ENCODE peak calls at places on chromosomes 12 and 14, in four cellular contexts. P is BE2C, F is thyroid gland, X is mammary epithelial cell. O is an unnamed sample.
A peak's percentile ranks its signal among the peaks of the same experiment; 100 is the strongest.

GRCh38 chr14:25537846-25538455 is 488.0 kb upstream of the STXBP6 start:
- DNase-seq in P (peak; percentile 25), X (no peak), F (no peak), O (no peak)

GRCh38 chr12:49974231-49974675 is 1.5 kb downstream of the AQP6 start:
- DNase-seq in F (peak; percentile 67), P (peak; percentile 91), X (no peak), O (peak; percentile 34)

GRCh38 chr12:67484788-67485480 is 163.6 kb upstream of the DYRK2 start:
- DNase-seq in X (no peak), F (no peak), P (no peak), O (no peak)

GRCh38 chr12:74129702-74130101 is 407.9 kb upstream of the ATXN7L3B start:
- DNase-seq in X (no peak), F (no peak), P (no peak), O (no peak)

GRCh38 chr12:76554411-76555225 is 5.0 kb downstream of the OSBPL8 start:
- DNase-seq in F (no peak), P (no peak), X (no peak), O (no peak)

GRCh38 chr12:98916106-98916505 is 271.0 kb downstream of the APAF1 start:
- DNase-seq in X (no peak), P (no peak), F (no peak), O (no peak)

GRCh38 chr12:553216-554000 is 93.7 kb downstream of the B4GALNT3 start:
- DNase-seq in F (no peak), X (no peak), P (no peak), O (no peak)

GRCh38 chr12:44817687-44818086 is 58.4 kb downstream of the NELL2 start:
- DNase-seq in F (no peak), X (no peak), P (no peak), O (no peak)

GRCh38 chr12:65761301-65761700 is 63.0 kb upstream of the HMGA2 start:
- DNase-seq in F (no peak), P (no peak), X (no peak), O (no peak)

GRCh38 chr12:54300732-54301427 is at the start of gene NFE2:
- DNase-seq in X (peak; percentile 70), P (peak; percentile 71), F (peak; percentile 77), O (peak; percentile 49)

GRCh38 chr14:74964787-74965769 is 9.7 kb upstream of the PGF start:
- DNase-seq in P (no peak), X (no peak), F (no peak), O (no peak)

GRCh38 chr14:50040401-50040775 is 76.0 kb downstream of the VCPKMT start:
- DNase-seq in P (no peak), F (no peak), X (peak; percentile 85), O (peak; percentile 56)

GRCh38 chr12:68138480-68138879 is 21.1 kb downstream of the IFNG start:
- DNase-seq in P (no peak), F (no peak), X (no peak), O (no peak)

GRCh38 chr14:73719361-73719760 is 5.2 kb upstream of the PNMA1 start:
- DNase-seq in X (no peak), F (no peak), P (no peak), O (no peak)

GRCh38 chr14:75254901-75255300 is 23.7 kb upstream of the FOS start:
- DNase-seq in X (peak; percentile 95), F (peak; percentile 31), P (no peak), O (no peak)

GRCh38 chr12:29591140-29592020 is 93.9 kb upstream of the OVCH1 start:
- DNase-seq in P (no peak), F (peak; percentile 40), X (no peak), O (no peak)

GRCh38 chr12:116233669-116234068 is 43.8 kb downstream of the MED13L start:
- DNase-seq in F (no peak), P (no peak), X (no peak), O (no peak)

GRCh38 chr12:67279637-67280036 is 10.5 kb downstream of the CAND1 start:
- DNase-seq in F (no peak), X (no peak), P (no peak), O (no peak)

GRCh38 chr12:54010053-54010971 is 1.5 kb downstream of the HOXC8 start:
- DNase-seq in P (no peak), F (no peak), X (no peak), O (no peak)

GRCh38 chr12:92605621-92606170 is 97.1 kb upstream of the PLEKHG7 start:
- DNase-seq in F (no peak), X (no peak), P (no peak), O (no peak)

GRCh38 chr12:52495385-52495784 is 2.3 kb upstream of the KRT6A start:
- DNase-seq in P (no peak), F (peak; percentile 61), X (peak; percentile 72), O (no peak)

GRCh38 chr14:59969319-59969718 is 49.4 kb downstream of the LRRC9 start:
- DNase-seq in F (no peak), X (no peak), P (no peak), O (peak; percentile 4)

GRCh38 chr12:126506426-126507182 is 1441.4 kb downstream of the AACS start:
- DNase-seq in P (no peak), X (no peak), F (no peak), O (no peak)

GRCh38 chr12:19398376-19399363 is 40.6 kb upstream of the AEBP2 start:
- DNase-seq in P (no peak), X (no peak), F (no peak), O (no peak)

GRCh38 chr14:68408680-68409079 is 384.2 kb downstream of the ZFP36L1 start:
- DNase-seq in X (no peak), P (no peak), F (no peak), O (no peak)

GRCh38 chr12:42809226-42809625 is 219.7 kb upstream of the PRICKLE1 start:
- DNase-seq in P (no peak), X (no peak), F (no peak), O (peak; percentile 57)

GRCh38 chr12:62194616-62195015 is 65.6 kb upstream of the USP15 start:
- DNase-seq in P (no peak), F (no peak), X (peak; percentile 86), O (no peak)

GRCh38 chr12:25152055-25152454 is 42.9 kb downstream of the DNAI7 start:
- DNase-seq in X (no peak), P (no peak), F (no peak), O (no peak)

GRCh38 chr12:27186240-27186839 is 57.7 kb upstream of the STK38L start:
- DNase-seq in P (no peak), X (no peak), F (no peak), O (no peak)

GRCh38 chr14:36068777-36069534 is 107.6 kb downstream of the PTCSC3 start:
- DNase-seq in F (peak; percentile 29), P (no peak), X (peak; percentile 54), O (peak; percentile 87)

GRCh38 chr14:55340482-55340881 is 69.3 kb downstream of the FBXO34 start:
- DNase-seq in P (no peak), X (no peak), F (no peak), O (no peak)

GRCh38 chr12:78002878-78003277 is 172.2 kb downstream of the NAV3 start:
- DNase-seq in P (no peak), F (no peak), X (no peak), O (no peak)

GRCh38 chr14:52596861-52597260 is 44.2 kb downstream of the GPR137C start:
- DNase-seq in X (peak; percentile 60), F (no peak), P (no peak), O (no peak)

GRCh38 chr12:6767592-6768384 is 1.6 kb downstream of the PTMS start:
- DNase-seq in P (peak; percentile 49), X (peak; percentile 19), F (peak; percentile 62), O (no peak)

GRCh38 chr14:37142835-37143499 is 29.4 kb downstream of the SLC25A21 start:
- DNase-seq in F (no peak), X (peak; percentile 82), P (no peak), O (peak; percentile 51)

GRCh38 chr12:15116073-15116472 is 105.1 kb downstream of the RERG start:
- DNase-seq in X (no peak), F (no peak), P (no peak), O (peak; percentile 24)

GRCh38 chr12:104827587-104827986 is 130.5 kb downstream of the SLC41A2 start:
- DNase-seq in X (no peak), P (no peak), F (no peak), O (no peak)
- TF ChIP-seq CTCF in X (peak; percentile 21), P (peak; percentile 38), F (no peak), O (peak; percentile 33)

GRCh38 chr12:32680787-32681186 is 1.7 kb downstream of the DNM1L start:
- DNase-seq in P (no peak), X (no peak), F (no peak), O (no peak)
- H3K4me3 ChIP-seq in P (peak overlapping the region; percentile 72), X (peak overlapping the region; percentile 100), F (no peak overlapping the region), O (no peak overlapping the region)

GRCh38 chr14:77140937-77141591 is 527 bp downstream of the ZDHHC22 start:
- DNase-seq in P (peak; percentile 84), X (peak; percentile 37), F (peak; percentile 22), O (no peak)
- TF ChIP-seq CTCF in P (peak; percentile 40), X (peak; percentile 27), F (no peak), O (peak; percentile 38)

GRCh38 chr12:48814313-48815280 is 3.7 kb upstream of the CACNB3 start:
- DNase-seq in F (peak; percentile 82), X (peak; percentile 73), P (peak; percentile 90), O (no peak)

GRCh38 chr12:48813464-48814312 is 4.6 kb upstream of the CACNB3 start:
- DNase-seq in F (peak; percentile 18), X (no peak), P (no peak), O (peak; percentile 34)

GRCh38 chr12:48812389-48812788 is 5.9 kb upstream of the CACNB3 start:
- DNase-seq in F (no peak), P (no peak), X (no peak), O (no peak)

GRCh38 chr12:48811454-48812090 is 6.7 kb upstream of the CACNB3 start:
- DNase-seq in F (no peak), P (no peak), X (no peak), O (no peak)

DNA sequence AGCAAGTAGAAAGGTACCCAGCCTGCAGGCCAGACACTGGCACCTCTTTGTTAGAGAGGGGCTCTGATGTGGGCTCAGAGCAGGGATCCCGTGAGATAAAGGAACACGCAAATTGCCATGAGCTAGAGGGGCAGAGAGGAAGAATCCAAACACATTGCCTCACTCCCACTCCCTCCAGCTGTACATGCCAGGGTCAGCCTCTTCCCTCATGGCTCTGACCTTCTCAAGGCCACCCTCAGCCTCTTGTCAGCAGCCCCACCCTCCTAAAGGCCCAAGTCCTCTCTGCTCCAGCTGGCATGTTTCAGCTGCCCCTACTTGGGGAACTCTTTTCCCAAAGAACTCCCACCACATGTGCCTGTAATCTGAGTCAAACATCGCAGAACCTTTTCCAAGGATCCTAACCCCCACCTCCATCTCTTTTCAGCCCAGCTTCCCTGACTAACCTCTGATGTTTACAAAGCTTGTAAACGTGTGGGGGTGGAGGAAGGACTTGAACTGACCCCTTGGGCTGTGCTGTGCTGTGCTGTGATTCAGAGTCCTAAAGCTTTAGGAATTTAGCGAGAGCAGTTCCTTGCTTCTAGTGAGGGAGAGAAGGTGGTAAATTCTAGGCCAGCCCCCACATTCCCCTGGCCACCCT is 7.4 kb upstream of the CACNB3 start:
- DNase-seq in F (no peak), P (no peak), X (peak; percentile 47), O (peak; percentile 28)
- H3K4me3 ChIP-seq in F (no peak overlapping the region), P (no peak overlapping the region), X (no peak overlapping the region), O (no peak overlapping the region)